ENCODE peak calls at places on chromosomes 6 and 20, in six cellular contexts. Q, D, I, O, H and C are unnamed samples.

GRCh38 chr6:24667378-24667803 is 514 bp downstream of the ACOT13 start:
- DNase-seq in Q (no peak), D (no peak), I (no peak), O (peak; percentile 58), H (peak; percentile 39), C (no peak)

GRCh38 chr20:60007452-60007851 is 49.2 kb downstream of the CDH26 start:
- DNase-seq in Q (no peak), D (no peak), I (no peak), O (no peak), H (no peak), C (no peak)

GRCh38 chr20:59015812-59016711 is 3.2 kb upstream of the TUBB1 start:
- DNase-seq in Q (no peak), D (no peak), I (no peak), O (no peak), H (no peak), C (no peak)

GRCh38 chr20:50787181-50787580 is 7.7 kb upstream of the BCAS4 start:
- DNase-seq in Q (no peak), D (no peak), I (no peak), O (no peak), H (no peak), C (no peak)

GRCh38 chr6:79168695-79168980 is 65.8 kb downstream of the HMGN3 start:
- DNase-seq in Q (no peak), D (no peak), I (no peak), O (peak; percentile 38), H (no peak), C (no peak)

GRCh38 chr20:38061109-38061508 is 27.6 kb downstream of the RPRD1B start:
- DNase-seq in Q (no peak), D (no peak), I (no peak), O (no peak), H (no peak), C (no peak)

GRCh38 chr6:142088858-142089216 is 43.9 kb upstream of the GJE1 start:
- DNase-seq in Q (no peak), D (no peak), I (no peak), O (peak; percentile 64), H (peak; percentile 15), C (no peak)

GRCh38 chr20:60553095-60553494 is 594.9 kb downstream of the CDH26 start:
- DNase-seq in Q (no peak), D (no peak), I (no peak), O (no peak), H (no peak), C (no peak)

GRCh38 chr6:117837268-117837667 is 69.8 kb upstream of the SLC35F1 start:
- DNase-seq in Q (no peak), D (no peak), I (no peak), O (no peak), H (no peak), C (no peak)

GRCh38 chr6:37006793-37007339 is 1.4 kb downstream of the FGD2 start:
- DNase-seq in Q (no peak), D (no peak), I (no peak), O (peak; percentile 43), H (no peak), C (no peak)

GRCh38 chr6:97406633-97407032 is 123.6 kb upstream of the MMS22L start:
- DNase-seq in Q (no peak), D (no peak), I (no peak), O (no peak), H (no peak), C (no peak)

GRCh38 chr6:82362868-82363267 is 749 bp upstream of the TPBG start:
- DNase-seq in Q (no peak), D (no peak), I (no peak), O (peak; percentile 96), H (peak; percentile 98), C (no peak)

GRCh38 chr6:111472933-111473435 is 10.0 kb downstream of the REV3L start:
- DNase-seq in Q (no peak), D (no peak), I (no peak), O (no peak), H (no peak), C (no peak)

GRCh38 chr6:1479601-1480236 is 90.3 kb downstream of the FOXF2 start:
- DNase-seq in Q (no peak), D (no peak), I (no peak), O (no peak), H (peak; percentile 31), C (no peak)

GRCh38 chr20:38180781-38181180 is 15.7 kb upstream of the TGM2 start:
- DNase-seq in Q (no peak), D (no peak), I (no peak), O (peak; percentile 54), H (no peak), C (no peak)

GRCh38 chr6:25485820-25486559 is 166.0 kb upstream of the SCGN start:
- DNase-seq in Q (no peak), D (peak; percentile 73), I (no peak), O (peak; percentile 20), H (peak; percentile 80), C (no peak)

GRCh38 chr6:151796842-151797530 is 10.5 kb upstream of the ESR1 start:
- DNase-seq in Q (no peak), D (no peak), I (no peak), O (peak; percentile 33), H (peak; percentile 72), C (no peak)

DNA sequence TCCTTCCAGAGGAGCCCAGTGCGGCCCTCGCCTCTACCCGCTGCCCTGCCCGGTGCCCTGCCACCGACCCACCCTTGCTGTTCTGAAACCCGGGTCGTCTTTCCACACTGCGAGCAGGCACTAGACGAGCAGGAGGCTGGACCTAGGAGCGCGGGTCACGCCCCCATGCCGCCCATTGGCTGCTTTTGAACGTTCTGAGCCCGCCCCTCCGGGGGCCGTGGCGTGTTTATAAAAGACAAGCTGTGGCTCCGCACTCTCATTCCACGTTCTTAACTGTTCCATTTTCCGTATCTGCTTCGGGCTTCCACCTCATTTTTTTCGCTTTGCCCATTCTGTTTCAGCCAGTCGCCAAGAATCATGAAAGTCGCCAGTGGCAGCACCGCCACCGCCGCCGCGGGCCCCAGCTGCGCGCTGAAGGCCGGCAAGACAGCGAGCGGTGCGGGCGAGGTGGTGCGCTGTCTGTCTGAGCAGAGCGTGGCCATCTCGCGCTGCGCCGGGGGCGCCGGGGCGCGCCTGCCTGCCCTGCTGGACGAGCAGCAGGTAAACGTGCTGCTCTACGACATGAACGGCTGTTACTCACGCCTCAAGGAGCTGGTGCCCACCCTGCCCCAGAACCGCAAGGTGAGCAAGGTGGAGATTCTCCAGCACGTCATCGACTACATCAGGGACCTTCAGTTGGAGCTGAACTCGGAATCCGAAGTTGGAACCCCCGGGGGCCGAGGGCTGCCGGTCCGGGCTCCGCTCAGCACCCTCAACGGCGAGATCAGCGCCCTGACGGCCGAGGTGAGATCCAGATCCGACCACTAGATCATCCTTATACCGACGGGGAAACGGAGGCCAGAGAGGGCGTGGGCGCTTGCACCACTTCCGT is at the start of gene ID1:
- DNase-seq in Q (peak; percentile 99), D (peak; percentile 99), I (peak; percentile 95), O (peak; percentile 98), H (peak; percentile 97), C (peak; percentile 92)
- H3K4me3 ChIP-seq in Q (peak within 1 kb of the TSS; percentile 91), D (peak within 1 kb of the TSS; percentile 63), I (peak within 1 kb of the TSS; percentile 96), O (peak within 1 kb of the TSS; percentile 91), H (peak within 1 kb of the TSS; percentile 95), C (peak within 1 kb of the TSS; percentile 89)

DNA sequence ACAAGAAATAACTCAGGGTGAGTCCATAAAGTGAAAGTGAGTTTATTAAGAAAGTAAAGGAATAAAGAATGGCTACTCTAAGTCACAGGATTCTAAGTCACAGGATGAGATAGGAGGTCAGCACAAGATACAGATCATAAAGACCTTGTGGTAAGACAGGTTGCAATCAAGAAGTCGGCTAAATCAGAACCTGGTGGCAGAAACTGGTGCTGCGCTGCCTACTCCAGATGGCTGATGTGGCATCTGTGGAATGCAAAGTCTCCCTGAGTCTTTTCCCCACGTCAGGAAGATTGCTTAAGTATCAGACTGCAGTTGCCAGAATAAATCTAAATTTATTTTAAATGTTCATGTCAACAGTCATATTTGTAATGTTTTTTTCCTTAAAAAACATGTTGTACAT is 10.7 kb upstream of the KCNK15 start:
- DNase-seq in Q (no peak), D (no peak), I (no peak), O (peak; percentile 88), H (peak; percentile 79), C (no peak)
- TF ChIP-seq CTCF in Q (no peak), D (no peak), I (peak; percentile 36), O (no peak), H (peak; percentile 36), C (no peak)

DNA sequence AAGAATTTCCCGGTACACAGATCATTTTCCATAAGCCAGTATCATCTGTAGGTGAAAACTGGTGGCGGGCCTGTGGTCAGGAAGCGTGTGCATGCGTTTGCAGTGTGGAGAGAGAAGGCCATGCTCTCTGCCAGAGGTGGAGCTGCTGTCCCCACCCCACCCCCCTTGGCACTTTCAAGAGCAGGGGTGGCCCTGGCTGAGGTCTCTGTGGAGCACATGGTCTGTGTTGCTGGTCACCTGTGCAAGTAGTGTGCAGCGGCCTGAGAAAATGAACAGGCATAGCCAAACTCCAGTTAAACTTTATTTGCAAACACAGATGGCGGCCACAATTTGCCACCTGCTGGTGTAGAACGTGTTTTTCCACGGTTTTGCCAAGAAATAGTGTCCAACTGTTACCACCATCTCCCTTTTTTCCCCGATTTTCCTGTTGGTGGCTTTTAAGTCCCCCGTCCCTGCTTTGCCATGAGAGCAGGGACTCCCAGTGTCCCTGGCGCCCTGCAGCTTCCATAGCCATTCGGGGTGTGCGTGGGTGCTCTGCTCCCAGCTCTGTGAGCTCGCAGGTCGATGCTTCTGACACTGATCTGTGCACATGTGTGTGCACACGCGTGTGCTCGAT is 2.5 kb downstream of the ADRM1 start:
- DNase-seq in Q (no peak), D (no peak), I (no peak), O (no peak), H (peak; percentile 3), C (no peak)
- H3K4me3 ChIP-seq in Q (no peak overlapping the region), D (no peak overlapping the region), I (peak overlapping the region; percentile 99), O (peak overlapping the region; percentile 88), H (peak overlapping the region; percentile 86), C (peak overlapping the region; percentile 96)

GRCh38 chr6:150183966-150184365 is 41.1 kb downstream of the PPP1R14C start:
- DNase-seq in Q (no peak), D (no peak), I (no peak), O (no peak), H (no peak), C (no peak)

GRCh38 chr6:150186129-150186898 is 43.5 kb downstream of the PPP1R14C start:
- DNase-seq in Q (no peak), D (no peak), I (no peak), O (no peak), H (no peak), C (no peak)

GRCh38 chr6:150183105-150183504 is 40.3 kb downstream of the PPP1R14C start:
- DNase-seq in Q (no peak), D (no peak), I (no peak), O (no peak), H (no peak), C (no peak)

GRCh38 chr6:150184850-150185480 is 42.1 kb downstream of the PPP1R14C start:
- DNase-seq in Q (no peak), D (no peak), I (no peak), O (no peak), H (no peak), C (no peak)

GRCh38 chr6:150185697-150186096 is 42.9 kb downstream of the PPP1R14C start:
- DNase-seq in Q (peak; percentile 46), D (no peak), I (no peak), O (no peak), H (no peak), C (no peak)
- TF ChIP-seq CTCF in Q (no peak), D (no peak), I (no peak), O (no peak), H (no peak), C (no peak)

GRCh38 chr6:74199146-74199680 is 503.2 kb downstream of the CD109 start:
- DNase-seq in Q (no peak), D (no peak), I (no peak), O (no peak), H (no peak), C (no peak)
- H3K4me3 ChIP-seq in Q (no peak overlapping the region), D (no peak overlapping the region), I (no peak overlapping the region), O (no peak overlapping the region), H (no peak overlapping the region), C (no peak overlapping the region)